ENCODE peak calls at places on chromosomes 7 and 10, in nine cellular contexts. H is HFFc6; S is GM06990; J is NCI-H1092; L is Daoy; M is HTR-8/SVneo; D is CD4-positive, alpha-beta memory T cell; P is GM03348; X is mesenteric fat pad. E is an unnamed sample.
A peak's percentile ranks its signal among the peaks of the same experiment; 100 is the strongest.

GRCh38 chr10:74947781-74948401 is 121.5 kb downstream of the KAT6B start:
- DNase-seq in H (no peak), S (no peak), J (peak; percentile 47), L (no peak), M (no peak), D (no peak), P (no peak), X (no peak), E (peak; percentile 38)

GRCh38 chr10:3895045-3895609 is 110.1 kb upstream of the KLF6 start:
- DNase-seq in H (peak; percentile 11), S (no peak), J (no peak), L (peak; percentile 16), M (peak; percentile 29), D (no peak), P (no peak), X (no peak), E (peak; percentile 55)

GRCh38 chr10:36779238-36779846 is 346.1 kb upstream of the ANKRD30A start:
- DNase-seq in H (peak; percentile 10), S (no peak), J (peak; percentile 8), L (peak; percentile 49), M (peak; percentile 60), D (no peak), P (peak; percentile 86), X (no peak), E (peak; percentile 35)

GRCh38 chr7:124459101-124460052 is 306.2 kb downstream of the GPR37 start:
- DNase-seq in H (no peak), S (no peak), J (no peak), L (no peak), M (peak; percentile 25), D (no peak), P (peak; percentile 2), X (no peak), E (peak; percentile 82)

GRCh38 chr7:102415685-102416225 is 17.6 kb upstream of the ORAI2 start:
- DNase-seq in H (no peak), S (peak; percentile 70), J (no peak), L (no peak), M (no peak), D (peak; percentile 57), P (no peak), X (no peak), E (no peak)

GRCh38 chr10:11638055-11638698 is 26.7 kb upstream of the USP6NL start:
- DNase-seq in H (no peak), S (no peak), J (no peak), L (no peak), M (no peak), D (no peak), P (no peak), X (no peak), E (no peak)

GRCh38 chr7:19119901-19120486 is 2.6 kb upstream of the TWIST1 start:
- DNase-seq in H (no peak), S (no peak), J (no peak), L (no peak), M (no peak), D (no peak), P (no peak), X (no peak), E (no peak)

GRCh38 chr10:79045566-79046175 is 23.1 kb upstream of the ZMIZ1 start:
- DNase-seq in H (no peak), S (no peak), J (no peak), L (no peak), M (no peak), D (no peak), P (no peak), X (peak; percentile 62), E (no peak)

GRCh38 chr10:131852161-131852822 is 48.5 kb upstream of the PPP2R2D start:
- DNase-seq in H (no peak), S (no peak), J (no peak), L (no peak), M (no peak), D (no peak), P (no peak), X (no peak), E (no peak)

GRCh38 chr7:107768263-107768662 is 24.3 kb downstream of the CBLL1 start:
- DNase-seq in H (peak; percentile 32), S (no peak), J (no peak), L (no peak), M (no peak), D (no peak), P (no peak), X (no peak), E (no peak)

GRCh38 chr7:106082087-106082854 is 29.8 kb downstream of the SYPL1 start:
- DNase-seq in H (no peak), S (no peak), J (no peak), L (no peak), M (no peak), D (no peak), P (no peak), X (no peak), E (no peak)

GRCh38 chr7:8176370-8177081 is 85.4 kb downstream of the ICA1 start:
- DNase-seq in H (no peak), S (peak; percentile 78), J (peak; percentile 24), L (peak; percentile 5), M (no peak), D (peak; percentile 64), P (no peak), X (no peak), E (no peak)

GRCh38 chr7:51219261-51219988 is 97.2 kb downstream of the COBL start:
- DNase-seq in H (no peak), S (no peak), J (no peak), L (no peak), M (no peak), D (no peak), P (no peak), X (peak; percentile 86), E (no peak)

GRCh38 chr7:93031795-93032194 is 86.0 kb downstream of the SAMD9 start:
- DNase-seq in H (no peak), S (no peak), J (no peak), L (no peak), M (no peak), D (no peak), P (no peak), X (no peak), E (no peak)

GRCh38 chr10:71761541-71762113 is 11.7 kb downstream of the VSIR start:
- DNase-seq in H (no peak), S (no peak), J (no peak), L (no peak), M (no peak), D (no peak), P (no peak), X (no peak), E (no peak)

GRCh38 chr10:126098216-126098561 is 201.8 kb downstream of the FANK1 start:
- DNase-seq in H (no peak), S (no peak), J (no peak), L (no peak), M (no peak), D (no peak), P (no peak), X (no peak), E (no peak)

GRCh38 chr7:132213583-132213982 is 362.7 kb downstream of the PLXNA4 start:
- DNase-seq in H (no peak), S (no peak), J (no peak), L (no peak), M (no peak), D (no peak), P (no peak), X (no peak), E (no peak)

GRCh38 chr7:37039131-37039719 is 314.9 kb upstream of the AOAH start:
- DNase-seq in H (no peak), S (no peak), J (no peak), L (no peak), M (no peak), D (no peak), P (no peak), X (no peak), E (no peak)

GRCh38 chr10:23439920-23440875 is 1.3 kb downstream of the OTUD1 start:
- DNase-seq in H (peak; percentile 46), S (peak; percentile 45), J (no peak), L (peak; percentile 39), M (no peak), D (peak; percentile 12), P (peak; percentile 57), X (peak; percentile 90), E (peak; percentile 65)

GRCh38 chr7:30924624-30925023 is 13.0 kb downstream of the AQP1 start:
- DNase-seq in H (no peak), S (no peak), J (no peak), L (no peak), M (no peak), D (no peak), P (no peak), X (no peak), E (no peak)

GRCh38 chr7:74544706-74545469 is 91.2 kb downstream of the GTF2IRD1 start:
- DNase-seq in H (peak; percentile 26), S (no peak), J (no peak), L (peak; percentile 60), M (no peak), D (no peak), P (peak; percentile 40), X (no peak), E (peak; percentile 48)

GRCh38 chr10:91389636-91390512 is 20.3 kb upstream of the HECTD2 start:
- DNase-seq in H (peak; percentile 54), S (no peak), J (peak; percentile 21), L (peak; percentile 37), M (no peak), D (peak; percentile 70), P (peak; percentile 56), X (no peak), E (peak; percentile 62)

E was measured in EL.